ENCODE peak calls at places on chromosomes 6 and 20, in six cellular contexts. Y is transverse colon, D is H1, M is K562, R is BE2C, O is GM06990. P is an unnamed sample.

GRCh38 chr6:128557086-128557485 is 36.7 kb upstream of the PTPRK start:
- DNase-seq in Y (no peak), O (no peak), M (no peak), R (no peak), D (no peak), P (no peak)

GRCh38 chr6:15359335-15359862 is 113.5 kb downstream of the JARID2 start:
- DNase-seq in R (no peak), M (no peak), Y (no peak), D (no peak), O (no peak), P (no peak)

GRCh38 chr20:61499859-61500258 is 247.8 kb downstream of the CDH4 start:
- DNase-seq in M (no peak), Y (no peak), O (no peak), R (no peak), D (no peak), P (no peak)

GRCh38 chr6:4774296-4774695 is 1.9 kb upstream of the CDYL start:
- DNase-seq in R (no peak), M (no peak), D (no peak), Y (no peak), O (no peak), P (no peak)

GRCh38 chr6:54921891-54922290 is 75.3 kb downstream of the FAM83B start:
- DNase-seq in M (no peak), Y (no peak), D (no peak), O (no peak), R (no peak), P (no peak)

GRCh38 chr20:42082611-42083010 is 464.4 kb upstream of the CHD6 start:
- DNase-seq in R (peak), Y (no peak), D (no peak), O (no peak), M (no peak), P (no peak)

GRCh38 chr6:30740540-30740870 is 2.0 kb downstream of the FLOT1 start:
- DNase-seq in D (no peak), M (no peak), O (no peak), Y (no peak), R (no peak), P (no peak)

GRCh38 chr6:112031956-112032355 is 21.9 kb upstream of the CCN6 start:
- DNase-seq in M (no peak), Y (no peak), D (no peak), R (no peak), O (no peak), P (no peak)

GRCh38 chr6:108157234-108157971 is 8.4 kb upstream of the NR2E1 start:
- DNase-seq in D (no peak), M (no peak), O (no peak), Y (no peak), R (no peak), P (no peak)

GRCh38 chr6:68649669-68650068 is 14.6 kb downstream of the ADGRB3 start:
- DNase-seq in D (no peak), M (no peak), Y (no peak), O (no peak), R (peak), P (no peak)

GRCh38 chr6:49841424-49841823 is 24.9 kb downstream of the CRISP1 start:
- DNase-seq in R (no peak), M (no peak), O (no peak), D (no peak), Y (no peak), P (no peak)

GRCh38 chr20:5718896-5719595 is 31.2 kb upstream of the SHLD1 start:
- DNase-seq in D (no peak), Y (no peak), R (no peak), O (no peak), M (no peak), P (no peak)

GRCh38 chr6:38713812-38714211 is 1.3 kb upstream of the DNAH8 start:
- DNase-seq in D (no peak), M (no peak), R (no peak), O (no peak), Y (peak), P (no peak)

GRCh38 chr20:63868264-63868663 is 3.2 kb downstream of the TPD52L2 start:
- DNase-seq in R (no peak), D (no peak), O (no peak), Y (no peak), M (no peak), P (no peak)

GRCh38 chr6:98957440-98957839 is 9.7 kb upstream of the FBXL4 start:
- DNase-seq in O (no peak), M (no peak), Y (peak), R (peak), D (no peak), P (no peak)

GRCh38 chr20:43925215-43925614 is 10.6 kb downstream of the TOX2 start:
- DNase-seq in D (no peak), O (peak), R (no peak), M (no peak), Y (no peak), P (no peak)

GRCh38 chr20:40681684-40682083 is 7.4 kb downstream of the MAFB start:
- DNase-seq in Y (no peak), D (no peak), O (no peak), M (no peak), R (no peak), P (no peak)

GRCh38 chr6:18386302-18386976 is 711 bp upstream of the RNF144B start:
- DNase-seq in M (no peak), D (no peak), Y (no peak), R (no peak), O (no peak), P (no peak)

GRCh38 chr6:94254689-94255088 is 835.3 kb upstream of the EPHA7 start:
- DNase-seq in O (no peak), D (no peak), Y (no peak), M (no peak), R (no peak), P (no peak)

GRCh38 chr6:110949679-110950285 is 8.7 kb upstream of the GTF3C6 start:
- DNase-seq in R (no peak), Y (no peak), O (no peak), D (no peak), M (no peak), P (no peak)

GRCh38 chr20:58144071-58144470 is 84.4 kb downstream of the ANKRD60 start:
- DNase-seq in D (no peak), Y (no peak), O (no peak), R (no peak), M (no peak), P (no peak)

GRCh38 chr20:33282991-33283555 is at the start of gene BPIFB1:
- DNase-seq in O (no peak), M (no peak), D (no peak), Y (no peak), R (no peak), P (no peak)

GRCh38 chr6:45586216-45587171 is 208.8 kb upstream of the SUPT3H start:
- DNase-seq in R (no peak), M (no peak), D (no peak), Y (no peak), O (no peak), P (no peak)

GRCh38 chr6:43129434-43130194 is 41.5 kb upstream of the SRF start:
- DNase-seq in R (peak), O (no peak), Y (peak), M (peak), D (no peak), P (no peak)
- TF ChIP-seq CTCF in R (peak), O (peak), Y (peak), M (peak), D (peak), P (peak)

DNA sequence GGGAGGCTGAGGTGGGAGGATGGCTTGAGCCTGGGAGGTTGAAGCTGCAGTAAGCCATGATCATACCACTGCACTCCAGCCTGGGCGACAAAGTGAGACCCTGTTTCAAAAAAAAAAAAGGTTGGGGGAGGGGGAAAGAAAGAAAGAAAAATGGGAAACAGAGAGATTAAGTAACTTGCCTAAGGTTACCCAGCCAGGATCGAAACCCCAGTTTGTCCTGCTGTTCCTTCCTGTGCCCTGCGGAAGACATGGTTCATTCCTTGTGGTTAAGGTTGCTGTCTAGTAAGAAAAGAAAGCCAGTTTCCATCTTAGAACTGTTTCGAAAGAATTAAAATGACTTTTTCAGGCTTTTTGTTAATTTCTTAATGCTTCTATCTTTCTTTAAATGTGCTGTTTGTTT is 29.8 kb downstream of the C6orf89 start:
- DNase-seq in M (no peak), O (no peak), D (no peak), R (no peak), Y (no peak), P (no peak)
- TF ChIP-seq CTCF in M (no peak), O (no peak), D (no peak), R (no peak), Y (no peak), P (no peak)

DNA sequence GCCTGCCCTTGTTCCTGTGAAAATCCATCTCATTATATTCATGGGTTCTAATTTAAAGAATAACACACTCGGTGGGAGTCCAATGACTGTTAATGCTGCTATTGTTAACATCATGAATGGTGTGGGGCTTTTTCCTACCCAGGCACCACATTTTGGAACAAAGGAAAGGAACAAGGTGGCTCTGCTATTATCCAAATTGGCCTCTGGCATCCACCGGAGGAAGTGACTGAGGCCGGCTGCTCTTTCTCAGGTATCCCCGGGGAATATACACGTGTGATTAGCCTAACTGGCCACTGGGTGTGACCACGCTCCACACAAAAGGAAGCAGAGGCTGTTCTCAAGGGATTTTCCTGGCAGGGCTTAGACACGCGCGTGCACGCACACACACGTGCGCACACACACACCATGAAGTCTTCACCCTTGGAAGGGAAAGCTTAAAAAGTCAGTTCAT is 601.2 kb upstream of the ARID1B start:
- DNase-seq in R (peak), D (peak), M (no peak), Y (peak), O (no peak), P (no peak)
- TF ChIP-seq CTCF in R (peak), D (peak), M (no peak), Y (peak), O (peak), P (peak)

GRCh38 chr6:144931172-144932035 is 646.3 kb downstream of the UTRN start:
- DNase-seq in Y (peak), R (peak), M (no peak), O (no peak), D (no peak), P (no peak)
- TF ChIP-seq CTCF in Y (peak), R (peak), M (peak), O (peak), D (no peak), P (peak)